ENCODE peak calls at places on chromosomes 1 and 21, in seven cellular contexts. T is uterus, M is right lobe of liver, E is mucosa of descending colon, C is IMR-90, R is esophagus squamous epithelium, Y is ovary. P is an unnamed sample. For H3K4me1, the result is how much of the 10 kb centered on the place peaks cover.

GRCh38 chr21:35046880-35047229 is 2.2 kb downstream of the RUNX1 start:
- DNase-seq in T (no peak), M (no peak), E (no peak), C (no peak), R (no peak), Y (no peak), P (no peak)

GRCh38 chr1:91511386-91511785 is 10.7 kb downstream of the CDC7 start:
- DNase-seq in T (no peak), M (no peak), E (no peak), C (peak), R (no peak), Y (no peak), P (no peak)

GRCh38 chr1:32540589-32540988 is 1.4 kb downstream of the ZBTB8A start:
- DNase-seq in T (no peak), M (no peak), E (no peak), C (no peak), R (no peak), Y (no peak), P (no peak)

GRCh38 chr1:83583351-83584014 is 415.4 kb downstream of the TTLL7 start:
- DNase-seq in T (no peak), M (peak), E (peak), C (no peak), R (no peak), Y (no peak), P (no peak)

GRCh38 chr1:115188680-115189395 is 99.5 kb upstream of the TSPAN2 start:
- DNase-seq in T (no peak), M (no peak), E (no peak), C (no peak), R (no peak), Y (no peak), P (no peak)

GRCh38 chr1:160542303-160542945 is 19.4 kb upstream of the SLAMF6 start:
- DNase-seq in T (no peak), M (no peak), E (no peak), C (no peak), R (no peak), Y (no peak), P (no peak)

GRCh38 chr1:89557443-89557820 is 32.8 kb downstream of the LRRC8B start:
- DNase-seq in T (no peak), M (no peak), E (no peak), C (no peak), R (no peak), Y (no peak), P (no peak)

GRCh38 chr1:165949335-165950130 is 122.1 kb downstream of the UCK2 start:
- DNase-seq in T (no peak), M (no peak), E (no peak), C (no peak), R (no peak), Y (no peak), P (no peak)

GRCh38 chr1:86648255-86648654 is 56.1 kb upstream of the SH3GLB1 start:
- DNase-seq in T (no peak), M (no peak), E (no peak), C (peak), R (no peak), Y (no peak), P (no peak)

GRCh38 chr1:203057831-203058673 is 27.8 kb downstream of the MYOG start:
- DNase-seq in T (no peak), M (no peak), E (no peak), C (peak), R (no peak), Y (no peak), P (no peak)

GRCh38 chr1:1510912-1511532 is 940 bp upstream of the ATAD3A start:
- DNase-seq in T (no peak), M (no peak), E (peak), C (peak), R (no peak), Y (no peak), P (no peak)

GRCh38 chr1:110328274-110328673 is 10.9 kb upstream of the RBM15 start:
- DNase-seq in T (no peak), M (no peak), E (no peak), C (peak), R (no peak), Y (no peak), P (no peak)

GRCh38 chr21:31045841-31046240 is 7.6 kb upstream of the KRTAP19-8 start:
- DNase-seq in T (no peak), M (no peak), E (no peak), C (no peak), R (no peak), Y (no peak), P (no peak)

GRCh38 chr1:59156031-59156430 is 140.9 kb upstream of the FGGY start:
- DNase-seq in T (no peak), M (no peak), E (no peak), C (no peak), R (no peak), Y (no peak), P (no peak)

GRCh38 chr1:156246241-156246761 is 1.6 kb downstream of the PAQR6 start:
- DNase-seq in T (no peak), M (no peak), E (no peak), C (no peak), R (no peak), Y (no peak), P (no peak)

GRCh38 chr1:38833146-38833545 is 26.4 kb downstream of the RRAGC start:
- DNase-seq in T (no peak), M (no peak), E (no peak), C (no peak), R (no peak), Y (no peak), P (no peak)

GRCh38 chr1:182339684-182340083 is 51.9 kb downstream of the GLUL start:
- DNase-seq in T (no peak), M (no peak), E (no peak), C (no peak), R (no peak), Y (no peak), P (no peak)

GRCh38 chr1:937521-937920 is 13.8 kb downstream of the SAMD11 start:
- DNase-seq in T (no peak), M (no peak), E (no peak), C (no peak), R (no peak), Y (no peak), P (no peak)

GRCh38 chr1:167761400-167761799 is 39.6 kb downstream of the MPZL1 start:
- DNase-seq in T (no peak), M (no peak), E (no peak), C (no peak), R (no peak), Y (no peak), P (no peak)

GRCh38 chr21:43865471-43866181 is 603 bp downstream of the AGPAT3 start:
- DNase-seq in T (peak), M (peak), E (peak), C (peak), R (no peak), Y (peak), P (peak)

GRCh38 chr1:227748496-227749182 is 13.4 kb downstream of the SNAP47 start:
- DNase-seq in T (peak), M (no peak), E (no peak), C (no peak), R (no peak), Y (peak), P (peak)

GRCh38 chr1:177585492-177586220 is 384.2 kb downstream of the SEC16B start:
- DNase-seq in T (no peak), M (no peak), E (peak), C (no peak), R (no peak), Y (no peak), P (no peak)

GRCh38 chr1:10788592-10789006 is 7.8 kb downstream of the CASZ1 start:
- DNase-seq in T (no peak), M (peak), E (no peak), C (no peak), R (no peak), Y (no peak), P (peak)

GRCh38 chr1:154465621-154466020 is 36.4 kb upstream of the TDRD10 start:
- DNase-seq in T (no peak), M (no peak), E (no peak), C (no peak), R (no peak), Y (no peak), P (no peak)

GRCh38 chr1:154466136-154466665 is 35.8 kb upstream of the TDRD10 start:
- DNase-seq in T (no peak), M (no peak), E (no peak), C (no peak), R (no peak), Y (no peak), P (no peak)

GRCh38 chr1:154468480-154469240 is 33.4 kb upstream of the TDRD10 start:
- DNase-seq in T (no peak), M (no peak), E (no peak), C (no peak), R (no peak), Y (no peak), P (no peak)

GRCh38 chr1:154467768-154468102 is 34.3 kb upstream of the TDRD10 start:
- DNase-seq in T (no peak), M (no peak), E (no peak), C (no peak), R (no peak), Y (no peak), P (no peak)

GRCh38 chr1:154466879-154467767 is 34.9 kb upstream of the TDRD10 start:
- DNase-seq in T (peak), M (no peak), E (no peak), C (no peak), R (no peak), Y (no peak), P (peak)
- TF ChIP-seq CTCF in T (no peak), M (peak), E (no peak), C (no peak), R (no peak), Y (peak), P (no peak)

DNA sequence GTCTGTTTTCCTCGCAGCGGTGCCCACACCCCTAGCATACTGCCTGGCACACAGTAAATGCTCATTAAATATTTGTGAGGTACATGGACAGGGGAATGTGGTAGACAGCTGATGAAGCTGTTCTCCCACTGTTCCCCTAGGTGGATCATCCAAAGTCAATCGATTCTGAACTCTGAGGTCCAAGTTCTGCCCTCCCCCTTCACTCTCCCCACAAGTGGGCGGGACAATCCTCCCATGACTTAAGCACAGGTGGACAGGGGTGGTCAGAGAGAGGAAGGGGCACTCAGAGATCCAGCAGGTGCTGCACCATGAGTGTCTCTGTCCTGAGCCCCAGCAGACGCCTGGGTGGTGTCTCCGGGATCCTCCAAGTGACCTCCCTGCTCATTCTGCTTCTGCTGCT is at the start of gene CYP4A22:
- DNase-seq in T (no peak), M (peak), E (no peak), C (no peak), R (no peak), Y (no peak), P (no peak)
- H3K4me1 ChIP-seq in T (under half), M (under half), E (under half), C (under half), R (under half), Y (under half), P (under half)

GRCh38 chr21:14405225-14405624 is 22.3 kb upstream of the HSPA13 start:
- DNase-seq in T (no peak), M (no peak), E (no peak), C (no peak), R (no peak), Y (no peak), P (no peak)

GRCh38 chr21:14401217-14401616 is 18.3 kb upstream of the HSPA13 start:
- DNase-seq in T (no peak), M (no peak), E (no peak), C (no peak), R (no peak), Y (no peak), P (no peak)

DNA sequence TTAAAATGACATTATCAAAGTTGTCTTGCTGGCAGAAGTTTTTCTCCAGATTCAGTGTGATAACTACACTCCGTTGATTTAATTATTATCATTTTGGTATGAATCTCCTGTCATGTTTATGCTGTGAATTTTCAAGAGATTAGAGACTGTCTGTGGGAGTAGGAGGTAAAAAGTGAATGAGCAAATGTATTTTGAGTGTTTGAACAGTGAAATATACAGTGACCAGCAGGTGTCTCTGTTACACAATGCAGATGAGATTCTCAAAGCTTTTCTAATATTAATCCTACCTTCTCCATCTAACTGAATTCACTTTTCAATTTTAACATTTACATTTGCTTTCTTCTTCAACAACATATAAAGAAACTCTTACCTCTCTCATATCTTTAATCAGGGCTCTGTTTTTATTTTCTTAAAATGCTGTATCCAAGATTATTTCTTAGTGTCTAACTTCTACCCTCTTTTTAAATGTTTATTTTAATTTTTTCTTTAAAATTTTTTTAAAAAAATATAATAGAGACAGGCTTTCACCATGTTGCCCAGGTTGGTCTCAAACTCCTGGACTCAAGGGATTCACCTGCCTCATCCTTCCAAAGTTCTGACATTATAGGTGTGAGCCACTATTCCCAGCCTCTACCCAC is 20.9 kb upstream of the HSPA13 start:
- DNase-seq in T (no peak), M (no peak), E (peak), C (peak), R (no peak), Y (no peak), P (no peak)
- TF ChIP-seq CTCF in T (peak), M (peak), E (no peak), C (peak), R (peak), Y (peak), P (peak)

GRCh38 chr1:206891412-206891811 is 5.8 kb upstream of the IL24 start:
- DNase-seq in T (no peak), M (no peak), E (no peak), C (no peak), R (no peak), Y (no peak), P (no peak)
- H3K4me1 ChIP-seq in T (under half), M (under half), E (under half), C (under half), R (under half), Y (under half), P (under half)